ENCODE peak calls at places on chromosomes 16 and 17, in ten cellular contexts. E is OCI-LY7, S is erythroblast, C is nephron progenitor cell, Y is mucosa of gallbladder, B is endodermal cell, D is SK-N-MC, U is KBM-7, G is lower leg skin, F is aorta. O is an unnamed sample.

GRCh38 chr17:58320163-58320558 is 8.4 kb downstream of the TSPOAP1 start:
- DNase-seq in E (no peak), S (no peak), C (no peak), Y (no peak), B (no peak), D (no peak), U (no peak), G (no peak), F (peak; percentile 59), O (no peak)

GRCh38 chr16:68003031-68003430 is 3.7 kb upstream of the DPEP2 start:
- DNase-seq in E (no peak), S (no peak), C (no peak), Y (no peak), B (no peak), D (no peak), U (no peak), G (no peak), F (no peak), O (no peak)

GRCh38 chr17:44758414-44759095 is at the start of gene ADAM11:
- DNase-seq in E (no peak), S (no peak), C (peak; percentile 61), Y (no peak), B (peak; percentile 84), D (no peak), U (no peak), G (no peak), F (peak; percentile 77), O (no peak)

GRCh38 chr16:88941933-88942909 is 34.8 kb downstream of the CBFA2T3 start:
- DNase-seq in E (peak; percentile 84), S (peak; percentile 63), C (peak; percentile 78), Y (peak; percentile 26), B (peak; percentile 89), D (no peak), U (peak; percentile 71), G (no peak), F (no peak), O (peak; percentile 32)

GRCh38 chr17:76545918-76546555 is 6.2 kb downstream of the PRCD start:
- DNase-seq in E (no peak), S (no peak), C (no peak), Y (no peak), B (peak; percentile 61), D (no peak), U (no peak), G (no peak), F (no peak), O (no peak)

GRCh38 chr17:57906910-57907309 is 48.3 kb downstream of the CUEDC1 start:
- DNase-seq in E (no peak), S (no peak), C (no peak), Y (no peak), B (peak; percentile 91), D (no peak), U (no peak), G (no peak), F (no peak), O (no peak)

GRCh38 chr16:6020162-6020980 is 922.8 kb upstream of the EEF2KMT start:
- DNase-seq in E (no peak), S (no peak), C (peak; percentile 33), Y (no peak), B (peak; percentile 65), D (no peak), U (no peak), G (no peak), F (no peak), O (no peak)

GRCh38 chr17:56499799-56500388 is 93.6 kb upstream of the NOG start:
- DNase-seq in E (peak; percentile 13), S (peak; percentile 25), C (peak; percentile 16), Y (no peak), B (peak; percentile 65), D (peak; percentile 52), U (peak; percentile 64), G (no peak), F (no peak), O (no peak)

GRCh38 chr16:14015948-14016347 is 55.2 kb upstream of the MRTFB start:
- DNase-seq in E (no peak), S (no peak), C (no peak), Y (no peak), B (no peak), D (no peak), U (no peak), G (peak; percentile 88), F (no peak), O (no peak)

GRCh38 chr16:67661101-67661661 is 421 bp downstream of the PARD6A start:
- DNase-seq in E (no peak), S (peak; percentile 62), C (peak; percentile 55), Y (no peak), B (peak; percentile 89), D (no peak), U (peak; percentile 30), G (no peak), F (peak; percentile 80), O (no peak)

GRCh38 chr17:15349119-15349518 is 7.7 kb upstream of the TEKT3 start:
- DNase-seq in E (no peak), S (no peak), C (no peak), Y (no peak), B (no peak), D (no peak), U (no peak), G (no peak), F (no peak), O (no peak)

GRCh38 chr16:76900285-76901263 is 290.4 kb upstream of the MON1B start:
- DNase-seq in E (no peak), S (no peak), C (no peak), Y (peak; percentile 18), B (no peak), D (no peak), U (no peak), G (no peak), F (no peak), O (no peak)

GRCh38 chr17:64984776-64985521 is 65.7 kb upstream of the LRRC37A3 start:
- DNase-seq in E (peak; percentile 61), S (no peak), C (no peak), Y (no peak), B (no peak), D (peak; percentile 40), U (peak; percentile 44), G (peak; percentile 75), F (no peak), O (no peak)

GRCh38 chr16:683396-684066 is 603 bp downstream of the JMJD8 start:
- DNase-seq in E (no peak), S (peak; percentile 62), C (no peak), Y (no peak), B (peak; percentile 63), D (no peak), U (no peak), G (no peak), F (no peak), O (no peak)

GRCh38 chr16:61823326-61823725 is 212.9 kb downstream of the CDH8 start:
- DNase-seq in E (no peak), S (no peak), C (no peak), Y (no peak), B (no peak), D (no peak), U (no peak), G (no peak), F (no peak), O (no peak)

GRCh38 chr16:8961811-8962390 is 1.8 kb downstream of the USP7 start:
- DNase-seq in E (peak; percentile 37), S (peak; percentile 90), C (no peak), Y (no peak), B (peak; percentile 51), D (no peak), U (no peak), G (no peak), F (peak; percentile 39), O (no peak)

GRCh38 chr17:21368545-21369246 is 7.5 kb upstream of the KCNJ12 start:
- DNase-seq in E (peak; percentile 76), S (no peak), C (no peak), Y (no peak), B (no peak), D (no peak), U (no peak), G (no peak), F (no peak), O (no peak)

GRCh38 chr17:76014100-76014924 is 12.8 kb downstream of the EVPL start:
- DNase-seq in E (peak; percentile 93), S (peak; percentile 78), C (peak; percentile 85), Y (peak; percentile 64), B (peak; percentile 98), D (no peak), U (peak; percentile 81), G (no peak), F (peak; percentile 88), O (no peak)

GRCh38 chr17:71423871-71424546 is 696.8 kb upstream of the SOX9 start:
- DNase-seq in E (peak; percentile 95), S (no peak), C (no peak), Y (no peak), B (peak; percentile 55), D (no peak), U (no peak), G (no peak), F (no peak), O (no peak)

GRCh38 chr17:17030515-17031211 is 11.6 kb upstream of the MPRIP start:
- DNase-seq in E (no peak), S (no peak), C (no peak), Y (no peak), B (peak; percentile 74), D (no peak), U (no peak), G (no peak), F (no peak), O (peak; percentile 35)

GRCh38 chr16:89478576-89479221 is 11.7 kb downstream of the ANKRD11 start:
- DNase-seq in E (no peak), S (no peak), C (no peak), Y (no peak), B (peak; percentile 56), D (no peak), U (no peak), G (no peak), F (no peak), O (no peak)

O was measured in hypothalamus.